ENCODE peak calls at places on chromosomes 13 and 19, in eight cellular contexts. Z is neural crest cell, X is H7, C is AG10803, F is left colon, E is ACHN, R is PC-3, T is HL-60. V is an unnamed sample.

GRCh38 chr13:59459972-59460371 is 703.8 kb downstream of the DIAPH3 start:
- DNase-seq in T (no peak), Z (no peak), C (peak), F (no peak), E (no peak), R (peak), X (no peak), V (no peak)

GRCh38 chr19:18259848-18260247 is 14.4 kb downstream of the IQCN start:
- DNase-seq in R (no peak), C (peak), T (no peak), E (no peak), Z (no peak), X (no peak), F (no peak), V (no peak)

GRCh38 chr13:72808917-72809500 is 27.1 kb downstream of the PIBF1 start:
- DNase-seq in E (peak), C (peak), R (peak), F (no peak), X (no peak), T (no peak), Z (no peak), V (no peak)

GRCh38 chr13:39787086-39787487 is 131.6 kb downstream of the COG6 start:
- DNase-seq in X (no peak), R (no peak), E (no peak), C (peak), Z (no peak), T (no peak), F (no peak), V (no peak)

GRCh38 chr13:50969691-50970090 is 60.1 kb downstream of the RNASEH2B start:
- DNase-seq in E (no peak), Z (no peak), C (peak), F (no peak), R (no peak), T (no peak), X (peak), V (no peak)

GRCh38 chr19:49852631-49853126 is 1.7 kb downstream of the PTOV1 start:
- DNase-seq in T (no peak), C (no peak), R (no peak), X (no peak), Z (no peak), F (no peak), E (no peak), V (peak)

GRCh38 chr13:27927444-27928352 is 7.9 kb downstream of the PDX1 start:
- DNase-seq in R (no peak), F (no peak), C (no peak), Z (no peak), X (peak), T (no peak), E (no peak), V (peak)

GRCh38 chr13:45807520-45808099 is 43.9 kb downstream of the SIAH3 start:
- DNase-seq in X (peak), C (peak), R (peak), T (peak), E (peak), Z (peak), F (no peak), V (no peak)

GRCh38 chr19:51607920-51608562 is 22.2 kb downstream of the SIGLEC5 start:
- DNase-seq in X (peak), Z (peak), T (peak), E (peak), C (peak), F (peak), R (peak), V (peak)

GRCh38 chr19:6318772-6319171 is 14.6 kb downstream of the ACER1 start:
- DNase-seq in C (peak), X (no peak), F (no peak), R (peak), E (no peak), Z (no peak), T (no peak), V (no peak)

GRCh38 chr19:29162694-29163093 is 50.3 kb downstream of the UQCRFS1 start:
- DNase-seq in X (peak), Z (no peak), R (no peak), F (no peak), T (no peak), C (no peak), E (no peak), V (no peak)

GRCh38 chr19:746208-746819 is 4.6 kb upstream of the MISP start:
- DNase-seq in Z (no peak), C (no peak), X (no peak), F (no peak), R (no peak), T (no peak), E (no peak), V (no peak)

GRCh38 chr13:69935043-69935442 is 172.6 kb upstream of the ATXN8OS start:
- DNase-seq in X (no peak), T (peak), Z (no peak), R (peak), F (no peak), E (peak), C (no peak), V (no peak)

GRCh38 chr13:99614465-99614885 is 113.2 kb downstream of the TM9SF2 start:
- DNase-seq in E (peak), R (no peak), Z (no peak), T (no peak), X (peak), F (peak), C (no peak), V (no peak)

GRCh38 chr13:34107814-34108213 is 289.9 kb downstream of the RFC3 start:
- DNase-seq in F (no peak), E (no peak), T (no peak), R (no peak), C (peak), Z (no peak), X (no peak), V (no peak)

GRCh38 chr19:40705950-40706619 is 10.6 kb downstream of the COQ8B start:
- DNase-seq in R (no peak), T (no peak), E (no peak), F (no peak), X (no peak), C (no peak), Z (no peak), V (no peak)

GRCh38 chr13:84658881-84659661 is 776.8 kb upstream of the SLITRK1 start:
- DNase-seq in T (no peak), C (peak), Z (no peak), X (no peak), R (no peak), F (no peak), E (no peak), V (no peak)

GRCh38 chr19:39996218-39996810 is 546 bp upstream of the ZNF546 start:
- DNase-seq in E (peak), X (no peak), Z (peak), T (no peak), R (peak), F (no peak), C (peak), V (peak)

GRCh38 chr13:41231786-41232185 is 31.6 kb downstream of the MTRF1 start:
- DNase-seq in R (no peak), C (no peak), T (no peak), E (no peak), X (no peak), Z (no peak), F (peak), V (no peak)

GRCh38 chr19:39411006-39411831 is 1.2 kb upstream of the PLEKHG2 start:
- DNase-seq in E (peak), R (no peak), X (no peak), Z (no peak), T (no peak), F (peak), C (peak), V (peak)

GRCh38 chr19:52492991-52493470 is 34.4 kb upstream of the ZNF808 start:
- DNase-seq in E (no peak), F (no peak), T (no peak), C (no peak), X (peak), Z (peak), R (no peak), V (no peak)

GRCh38 chr13:48542581-48543341 is 9.9 kb upstream of the RCBTB2 start:
- DNase-seq in T (no peak), E (peak), Z (peak), C (peak), X (peak), R (no peak), F (peak), V (peak)

GRCh38 chr13:52862358-52863206 is 14.1 kb upstream of the PCDH8 start:
- DNase-seq in R (peak), T (no peak), X (peak), F (no peak), E (peak), Z (peak), C (no peak), V (no peak)

GRCh38 chr13:27170521-27171243 is 929 bp downstream of the USP12 start:
- DNase-seq in R (peak), F (no peak), T (no peak), X (peak), E (peak), Z (peak), C (no peak), V (peak)

GRCh38 chr13:76643596-76643995 is 242.6 kb downstream of the KCTD12 start:
- DNase-seq in C (no peak), Z (no peak), F (no peak), T (no peak), X (no peak), E (no peak), R (no peak), V (no peak)

GRCh38 chr19:17061691-17062090 is 13.6 kb downstream of the HAUS8 start:
- DNase-seq in F (peak), R (no peak), X (no peak), T (no peak), C (no peak), Z (no peak), E (no peak), V (no peak)

GRCh38 chr13:99686157-99686572 is 184.9 kb downstream of the TM9SF2 start:
- DNase-seq in C (peak), Z (no peak), E (no peak), T (no peak), X (no peak), F (peak), R (no peak), V (no peak)

GRCh38 chr19:23436318-23436717 is 41.0 kb upstream of the ZNF91 start:
- DNase-seq in F (no peak), E (no peak), R (peak), T (no peak), Z (no peak), C (no peak), X (peak), V (peak)

GRCh38 chr13:28805193-28805819 is 14.8 kb upstream of the MTUS2 start:
- DNase-seq in T (no peak), X (peak), F (no peak), Z (peak), R (peak), E (no peak), C (no peak), V (no peak)

GRCh38 chr13:27334774-27335490 is 64.3 kb downstream of the RASL11A start:
- DNase-seq in E (no peak), R (no peak), T (no peak), Z (no peak), X (no peak), F (no peak), C (no peak), V (no peak)

GRCh38 chr13:29143864-29144263 is 323.7 kb downstream of the MTUS2 start:
- DNase-seq in X (no peak), T (no peak), R (no peak), F (no peak), Z (no peak), C (peak), E (no peak), V (no peak)

GRCh38 chr13:98751397-98752110 is 918 bp downstream of the SLC15A1 start:
- DNase-seq in E (no peak), F (no peak), T (no peak), C (peak), X (peak), R (peak), Z (no peak), V (no peak)

GRCh38 chr19:39843919-39844793 is 2.0 kb downstream of the FBL start:
- DNase-seq in F (no peak), T (no peak), C (peak), R (peak), Z (no peak), X (peak), E (peak), V (no peak)

GRCh38 chr13:112441226-112441625 is 65.1 kb downstream of the SPACA7 start:
- DNase-seq in T (no peak), Z (no peak), R (no peak), X (peak), E (no peak), F (no peak), C (no peak), V (peak)

GRCh38 chr13:66635526-66635925 is 594.6 kb downstream of the PCDH9 start:
- DNase-seq in C (peak), F (no peak), Z (no peak), X (no peak), E (peak), R (peak), T (no peak), V (no peak)

GRCh38 chr19:55454787-55455243 is 6.6 kb downstream of the ISOC2 start:
- DNase-seq in T (no peak), Z (peak), C (peak), E (peak), X (peak), F (no peak), R (peak), V (no peak)

GRCh38 chr13:97215325-97215724 is 6.8 kb upstream of the MBNL2 start:
- DNase-seq in E (no peak), F (no peak), T (no peak), X (no peak), C (no peak), Z (no peak), R (no peak), V (no peak)